ENCODE peak calls at places on chromosome 18, in ten cellular contexts. One of them, this sample, is unnamed. For H3K4me1, the result is how much of the 10 kb centered on the place peaks cover.

GRCh38 chr18:71529708-71530303 is 1014.3 kb downstream of the CBLN2 start:
- DNase-seq in sigmoid colon: no peak
- DNase-seq in K562: no peak
- DNase-seq in spleen: no peak
- DNase-seq in prostate gland: no peak
- DNase-seq in heart left ventricle: no peak
- DNase-seq in uterus: no peak
- DNase-seq in ovary: no peak
- DNase-seq in suprapubic skin: no peak
- DNase-seq in Peyer's patch: no peak
- DNase-seq in this sample: no peak

GRCh38 chr18:25516121-25516520 is 164.2 kb upstream of the ZNF521 start:
- DNase-seq in sigmoid colon: no peak
- DNase-seq in K562: no peak
- DNase-seq in spleen: no peak
- DNase-seq in prostate gland: no peak
- DNase-seq in heart left ventricle: no peak
- DNase-seq in uterus: no peak
- DNase-seq in ovary: no peak
- DNase-seq in suprapubic skin: no peak
- DNase-seq in Peyer's patch: no peak
- DNase-seq in this sample: no peak

GRCh38 chr18:2515908-2516625 is 55.2 kb downstream of the METTL4 start:
- DNase-seq in sigmoid colon: no peak
- DNase-seq in K562: no peak
- DNase-seq in spleen: no peak
- DNase-seq in prostate gland: no peak
- DNase-seq in heart left ventricle: no peak
- DNase-seq in uterus: no peak
- DNase-seq in ovary: no peak
- DNase-seq in suprapubic skin: no peak
- DNase-seq in Peyer's patch: no peak
- DNase-seq in this sample: no peak

GRCh38 chr18:56873441-56874140 is 222.4 kb downstream of the WDR7 start:
- DNase-seq in sigmoid colon: no peak
- DNase-seq in K562: no peak
- DNase-seq in spleen: no peak
- DNase-seq in prostate gland: no peak
- DNase-seq in heart left ventricle: no peak
- DNase-seq in uterus: no peak
- DNase-seq in ovary: no peak
- DNase-seq in suprapubic skin: no peak
- DNase-seq in Peyer's patch: no peak
- DNase-seq in this sample: no peak

GRCh38 chr18:10230072-10230471 is 224.4 kb upstream of the APCDD1 start:
- DNase-seq in sigmoid colon: no peak
- DNase-seq in K562: no peak
- DNase-seq in spleen: no peak
- DNase-seq in prostate gland: no peak
- DNase-seq in heart left ventricle: no peak
- DNase-seq in uterus: no peak
- DNase-seq in ovary: no peak
- DNase-seq in suprapubic skin: no peak
- DNase-seq in Peyer's patch: no peak
- DNase-seq in this sample: no peak

GRCh38 chr18:76956648-76957047 is 134.3 kb downstream of the ZNF236 start:
- DNase-seq in sigmoid colon: no peak
- DNase-seq in K562: no peak
- DNase-seq in spleen: no peak
- DNase-seq in prostate gland: no peak
- DNase-seq in heart left ventricle: no peak
- DNase-seq in uterus: no peak
- DNase-seq in ovary: no peak
- DNase-seq in suprapubic skin: no peak
- DNase-seq in Peyer's patch: no peak
- DNase-seq in this sample: no peak

GRCh38 chr18:73895701-73896100 is 251.9 kb downstream of the FBXO15 start:
- DNase-seq in sigmoid colon: no peak
- DNase-seq in K562: no peak
- DNase-seq in spleen: no peak
- DNase-seq in prostate gland: no peak
- DNase-seq in heart left ventricle: no peak
- DNase-seq in uterus: no peak
- DNase-seq in ovary: no peak
- DNase-seq in suprapubic skin: no peak
- DNase-seq in Peyer's patch: no peak
- DNase-seq in this sample: no peak

GRCh38 chr18:51621103-51621969 is 423.9 kb upstream of the MEX3C start:
- DNase-seq in sigmoid colon: no peak
- DNase-seq in K562: peak
- DNase-seq in spleen: no peak
- DNase-seq in prostate gland: no peak
- DNase-seq in heart left ventricle: no peak
- DNase-seq in uterus: no peak
- DNase-seq in ovary: peak
- DNase-seq in suprapubic skin: no peak
- DNase-seq in Peyer's patch: peak
- DNase-seq in this sample: no peak

GRCh38 chr18:34965108-34965507 is 76.1 kb upstream of the MAPRE2 start:
- DNase-seq in sigmoid colon: no peak
- DNase-seq in K562: no peak
- DNase-seq in spleen: no peak
- DNase-seq in prostate gland: no peak
- DNase-seq in heart left ventricle: no peak
- DNase-seq in uterus: no peak
- DNase-seq in ovary: no peak
- DNase-seq in suprapubic skin: no peak
- DNase-seq in Peyer's patch: peak
- DNase-seq in this sample: no peak

GRCh38 chr18:50193796-50194622 is 938 bp downstream of the MYO5B start:
- DNase-seq in sigmoid colon: no peak
- DNase-seq in K562: no peak
- DNase-seq in spleen: no peak
- DNase-seq in prostate gland: no peak
- DNase-seq in heart left ventricle: no peak
- DNase-seq in uterus: no peak
- DNase-seq in ovary: peak
- DNase-seq in suprapubic skin: peak
- DNase-seq in Peyer's patch: no peak
- DNase-seq in this sample: no peak

GRCh38 chr18:50192903-50193795 is 1.8 kb downstream of the MYO5B start:
- DNase-seq in sigmoid colon: no peak
- DNase-seq in K562: no peak
- DNase-seq in spleen: no peak
- DNase-seq in prostate gland: no peak
- DNase-seq in heart left ventricle: no peak
- DNase-seq in uterus: no peak
- DNase-seq in ovary: no peak
- DNase-seq in suprapubic skin: no peak
- DNase-seq in Peyer's patch: no peak
- DNase-seq in this sample: no peak

GRCh38 chr18:50195689-50196088 is 742 bp upstream of the MYO5B start:
- DNase-seq in sigmoid colon: no peak
- DNase-seq in K562: no peak
- DNase-seq in spleen: no peak
- DNase-seq in prostate gland: no peak
- DNase-seq in heart left ventricle: no peak
- DNase-seq in uterus: no peak
- DNase-seq in ovary: no peak
- DNase-seq in suprapubic skin: no peak
- DNase-seq in Peyer's patch: no peak
- DNase-seq in this sample: no peak

GRCh38 chr18:50196261-50196660 is 1.3 kb upstream of the MYO5B start:
- DNase-seq in sigmoid colon: no peak
- DNase-seq in K562: no peak
- DNase-seq in spleen: no peak
- DNase-seq in prostate gland: no peak
- DNase-seq in heart left ventricle: no peak
- DNase-seq in uterus: no peak
- DNase-seq in ovary: no peak
- DNase-seq in suprapubic skin: no peak
- DNase-seq in Peyer's patch: no peak
- DNase-seq in this sample: no peak

DNA sequence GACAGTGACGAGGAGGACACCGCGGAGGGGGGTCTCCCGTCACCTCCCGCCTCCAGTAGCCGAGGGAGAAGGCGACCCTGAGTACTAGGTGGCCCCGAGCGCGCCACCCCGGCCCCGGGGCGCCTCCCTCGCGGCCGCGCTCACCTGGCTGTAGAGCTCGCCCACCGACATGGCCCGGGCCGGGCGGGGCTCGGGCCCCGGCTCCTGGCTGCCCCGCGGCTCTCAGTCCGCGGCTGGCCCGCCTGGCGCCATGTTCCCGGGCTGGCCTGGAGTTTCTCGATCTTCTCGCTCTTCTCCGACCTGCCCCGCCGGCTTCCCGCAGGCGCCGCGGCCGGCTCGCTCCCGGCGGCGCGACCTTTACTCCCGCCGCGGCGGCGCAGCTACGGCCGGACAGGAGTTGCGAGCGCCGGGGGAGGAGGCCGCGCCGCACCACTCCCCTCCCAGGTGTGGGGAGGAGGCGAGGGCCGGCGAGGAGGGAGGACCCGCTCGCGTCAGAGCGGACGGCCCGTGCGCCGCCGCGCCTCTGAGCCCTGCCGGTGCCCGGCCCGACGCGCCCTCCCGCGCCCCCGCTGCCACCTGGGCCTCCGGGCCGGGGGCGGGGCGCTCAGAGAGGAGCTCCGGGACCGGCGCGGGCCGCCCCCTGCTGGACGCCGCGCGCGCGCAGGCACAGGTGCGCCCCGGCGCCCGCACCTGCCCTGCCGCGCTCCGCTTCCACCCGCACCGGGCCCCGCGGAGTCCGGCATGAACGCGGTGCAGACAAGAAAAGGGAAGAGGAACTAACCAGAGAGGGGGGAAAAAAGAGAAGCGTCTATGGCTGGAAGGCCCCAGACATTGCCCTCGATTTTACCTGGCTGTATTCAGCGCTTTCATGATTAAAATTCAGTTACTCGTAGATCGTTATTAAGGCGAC is at the start of gene MYO5B:
- DNase-seq in sigmoid colon: no peak
- DNase-seq in K562: peak
- DNase-seq in spleen: peak
- DNase-seq in prostate gland: peak
- DNase-seq in heart left ventricle: peak
- DNase-seq in uterus: no peak
- DNase-seq in ovary: peak
- DNase-seq in suprapubic skin: no peak
- DNase-seq in Peyer's patch: peak
- DNase-seq in this sample: no peak
- TF ChIP-seq POLR2A in sigmoid colon: no peak
- TF ChIP-seq POLR2A in K562: no peak
- TF ChIP-seq POLR2A in spleen: no peak
- TF ChIP-seq POLR2A in prostate gland: peak
- TF ChIP-seq POLR2A in heart left ventricle: no peak
- TF ChIP-seq POLR2A in uterus: no peak
- TF ChIP-seq POLR2A in ovary: no peak
- TF ChIP-seq POLR2A in suprapubic skin: no peak
- TF ChIP-seq POLR2A in Peyer's patch: peak
- TF ChIP-seq POLR2A in this sample: peak

DNA sequence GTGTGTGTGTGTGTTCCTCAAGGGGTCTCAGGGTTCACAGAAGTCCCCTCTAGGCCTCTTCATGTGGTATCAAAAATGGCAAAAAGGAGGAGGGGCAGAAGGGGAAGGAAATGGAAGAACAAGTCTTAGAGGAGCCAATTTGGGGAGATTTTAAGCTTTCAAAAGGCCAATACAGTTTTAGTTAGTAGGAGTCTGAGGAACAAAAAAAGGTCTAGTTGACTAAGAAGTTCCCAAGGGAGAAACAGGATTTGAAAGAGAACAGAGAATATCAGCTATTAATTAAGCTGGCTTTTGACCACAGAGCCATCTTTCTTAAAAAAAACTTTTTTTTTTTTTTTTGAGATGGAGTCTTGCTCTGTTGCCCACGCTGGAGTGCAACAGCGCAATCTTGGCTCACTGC is 7.1 kb downstream of the RNF125 start:
- DNase-seq in sigmoid colon: no peak
- DNase-seq in K562: no peak
- DNase-seq in spleen: no peak
- DNase-seq in prostate gland: no peak
- DNase-seq in heart left ventricle: no peak
- DNase-seq in uterus: no peak
- DNase-seq in ovary: no peak
- DNase-seq in suprapubic skin: no peak
- DNase-seq in Peyer's patch: no peak
- DNase-seq in this sample: no peak
- H3K4me1 ChIP-seq in sigmoid colon: under half
- H3K4me1 ChIP-seq in K562: under half
- H3K4me1 ChIP-seq in spleen: under half
- H3K4me1 ChIP-seq in prostate gland: under half
- H3K4me1 ChIP-seq in heart left ventricle: under half
- H3K4me1 ChIP-seq in uterus: under half
- H3K4me1 ChIP-seq in ovary: under half
- H3K4me1 ChIP-seq in suprapubic skin: under half
- H3K4me1 ChIP-seq in Peyer's patch: under half
- H3K4me1 ChIP-seq in this sample: under half

GRCh38 chr18:32067375-32068167 is 24.1 kb upstream of the RNF138 start:
- DNase-seq in sigmoid colon: no peak
- DNase-seq in K562: no peak
- DNase-seq in spleen: no peak
- DNase-seq in prostate gland: no peak
- DNase-seq in heart left ventricle: no peak
- DNase-seq in uterus: no peak
- DNase-seq in ovary: no peak
- DNase-seq in suprapubic skin: no peak
- DNase-seq in Peyer's patch: no peak
- DNase-seq in this sample: no peak

GRCh38 chr18:32074206-32074605 is 17.5 kb upstream of the RNF138 start:
- DNase-seq in sigmoid colon: no peak
- DNase-seq in K562: no peak
- DNase-seq in spleen: no peak
- DNase-seq in prostate gland: no peak
- DNase-seq in heart left ventricle: no peak
- DNase-seq in uterus: no peak
- DNase-seq in ovary: no peak
- DNase-seq in suprapubic skin: no peak
- DNase-seq in Peyer's patch: no peak
- DNase-seq in this sample: no peak

GRCh38 chr18:32072321-32072720 is 19.4 kb upstream of the RNF138 start:
- DNase-seq in sigmoid colon: no peak
- DNase-seq in K562: peak
- DNase-seq in spleen: no peak
- DNase-seq in prostate gland: no peak
- DNase-seq in heart left ventricle: no peak
- DNase-seq in uterus: no peak
- DNase-seq in ovary: no peak
- DNase-seq in suprapubic skin: no peak
- DNase-seq in Peyer's patch: no peak
- DNase-seq in this sample: no peak
- TF ChIP-seq CTCF in sigmoid colon: no peak
- TF ChIP-seq CTCF in K562: peak
- TF ChIP-seq CTCF in spleen: peak
- TF ChIP-seq CTCF in prostate gland: no peak
- TF ChIP-seq CTCF in heart left ventricle: no peak
- TF ChIP-seq CTCF in uterus: peak
- TF ChIP-seq CTCF in ovary: no peak
- TF ChIP-seq CTCF in suprapubic skin: no peak
- TF ChIP-seq CTCF in Peyer's patch: peak
- TF ChIP-seq CTCF in this sample: no peak

GRCh38 chr18:68696937-68697336 is 18.0 kb downstream of the TMX3 start:
- DNase-seq in sigmoid colon: no peak
- DNase-seq in K562: no peak
- DNase-seq in spleen: no peak
- DNase-seq in prostate gland: no peak
- DNase-seq in heart left ventricle: no peak
- DNase-seq in uterus: no peak
- DNase-seq in ovary: no peak
- DNase-seq in suprapubic skin: no peak
- DNase-seq in Peyer's patch: no peak
- DNase-seq in this sample: no peak
- TF ChIP-seq POLR2A in sigmoid colon: no peak
- TF ChIP-seq POLR2A in K562: no peak
- TF ChIP-seq POLR2A in spleen: no peak
- TF ChIP-seq POLR2A in prostate gland: no peak
- TF ChIP-seq POLR2A in heart left ventricle: no peak
- TF ChIP-seq POLR2A in uterus: no peak
- TF ChIP-seq POLR2A in ovary: no peak
- TF ChIP-seq POLR2A in suprapubic skin: no peak
- TF ChIP-seq POLR2A in Peyer's patch: no peak
- TF ChIP-seq POLR2A in this sample: no peak

This sample was measured in esophagus squamous epithelium.